ENCODE peak calls at places on chromosomes 11 and 22, in eight cellular contexts. C is pancreas; O is RWPE2; A is globus pallidus; M is activated CD8-positive, alpha-beta memory T cell treated with anti-CD3 and anti-CD28 coated beads for 1 hour; Q is HTR-8/SVneo; X is SW 1271; W is naive thymus-derived CD8-positive, alpha-beta T cell. J is an unnamed sample.

GRCh38 chr11:3700410-3700809 is 29.2 kb upstream of the CHRNA10 start:
- DNase-seq in Q (no peak), A (no peak), W (no peak), O (no peak), X (no peak), C (no peak), M (no peak), J (no peak)

GRCh38 chr11:45259607-45260006 is 26.5 kb downstream of the SYT13 start:
- DNase-seq in Q (no peak), X (peak; percentile 28), M (no peak), O (no peak), A (no peak), C (peak; percentile 65), W (no peak), J (no peak)

GRCh38 chr22:30968015-30968923 is at the start of gene MORC2:
- DNase-seq in O (peak; percentile 55), C (peak; percentile 71), A (no peak), W (no peak), Q (peak; percentile 36), X (no peak), M (no peak), J (no peak)

GRCh38 chr22:45994516-45995404 is 17.8 kb upstream of the WNT7B start:
- DNase-seq in C (peak; percentile 71), O (no peak), A (peak; percentile 70), W (peak; percentile 55), M (peak; percentile 76), X (no peak), Q (peak; percentile 81), J (peak; percentile 83)

GRCh38 chr22:28791841-28792490 is 8.4 kb downstream of the XBP1 start:
- DNase-seq in O (no peak), W (no peak), Q (no peak), M (no peak), C (no peak), X (no peak), A (no peak), J (no peak)

GRCh38 chr11:57638005-57638760 is 11.5 kb downstream of the YPEL4 start:
- DNase-seq in O (peak; percentile 89), A (peak; percentile 55), C (no peak), X (peak; percentile 80), Q (peak; percentile 97), M (no peak), W (no peak), J (no peak)

GRCh38 chr11:15170170-15170569 is 55.4 kb downstream of the INSC start:
- DNase-seq in O (no peak), C (no peak), Q (no peak), X (no peak), M (no peak), A (no peak), W (no peak), J (no peak)

GRCh38 chr11:65381721-65382035 is 768 bp downstream of the SLC25A45 start:
- DNase-seq in X (peak; percentile 30), A (no peak), W (no peak), O (no peak), M (no peak), C (no peak), Q (peak; percentile 60), J (no peak)

GRCh38 chr11:109251230-109251629 is 170.8 kb upstream of the C11orf87 start:
- DNase-seq in O (no peak), A (no peak), Q (no peak), W (no peak), X (no peak), C (no peak), M (no peak), J (no peak)

GRCh38 chr22:20233351-20234313 is 34.5 kb downstream of the RTN4R start:
- DNase-seq in A (no peak), Q (no peak), O (no peak), M (no peak), W (no peak), X (no peak), C (no peak), J (no peak)

J was measured in effector CD8-positive, alpha-beta T cell.